ENCODE peak calls at places on chromosome 12, in nine cellular contexts. One of them, this sample, is unnamed.

GRCh38 chr12:111412007-111412829 is 6.5 kb downstream of the SH2B3 start:
- DNase-seq in activated CD4-positive, alpha-beta T cell treated with anti-CD3 and anti-CD28 coated beads, Interleukin-2, amount 50 U/mL, for 4 hours: no peak
- DNase-seq in endothelial cell: no peak
- DNase-seq in A172: peak
- DNase-seq in H54: peak
- DNase-seq in iPS DF 19.7: no peak
- DNase-seq in NCI-H446 treated with DMSO at 0.1 percent for 48 hours: no peak
- DNase-seq in AG20443: peak
- DNase-seq in stimulated activated CD8-positive, alpha-beta memory T cell treated with anti-CD3 and anti-CD28 coated beads, Interleukin-15, amount 100 ng/mL, for 24 hours: no peak
- DNase-seq in this sample: peak

GRCh38 chr12:34347367-34347766 is 325.1 kb downstream of the ALG10 start:
- DNase-seq in activated CD4-positive, alpha-beta T cell treated with anti-CD3 and anti-CD28 coated beads, Interleukin-2, amount 50 U/mL, for 4 hours: no peak
- DNase-seq in endothelial cell: no peak
- DNase-seq in A172: peak
- DNase-seq in H54: peak
- DNase-seq in iPS DF 19.7: no peak
- DNase-seq in NCI-H446 treated with DMSO at 0.1 percent for 48 hours: no peak
- DNase-seq in AG20443: no peak
- DNase-seq in stimulated activated CD8-positive, alpha-beta memory T cell treated with anti-CD3 and anti-CD28 coated beads, Interleukin-15, amount 100 ng/mL, for 24 hours: no peak
- DNase-seq in this sample: no peak

GRCh38 chr12:509494-509893 is 49.8 kb downstream of the B4GALNT3 start:
- DNase-seq in activated CD4-positive, alpha-beta T cell treated with anti-CD3 and anti-CD28 coated beads, Interleukin-2, amount 50 U/mL, for 4 hours: no peak
- DNase-seq in endothelial cell: no peak
- DNase-seq in A172: peak
- DNase-seq in H54: peak
- DNase-seq in iPS DF 19.7: no peak
- DNase-seq in NCI-H446 treated with DMSO at 0.1 percent for 48 hours: no peak
- DNase-seq in AG20443: peak
- DNase-seq in stimulated activated CD8-positive, alpha-beta memory T cell treated with anti-CD3 and anti-CD28 coated beads, Interleukin-15, amount 100 ng/mL, for 24 hours: no peak
- DNase-seq in this sample: no peak

GRCh38 chr12:19759229-19759628 is 319.9 kb downstream of the AEBP2 start:
- DNase-seq in activated CD4-positive, alpha-beta T cell treated with anti-CD3 and anti-CD28 coated beads, Interleukin-2, amount 50 U/mL, for 4 hours: no peak
- DNase-seq in endothelial cell: no peak
- DNase-seq in A172: peak
- DNase-seq in H54: no peak
- DNase-seq in iPS DF 19.7: no peak
- DNase-seq in NCI-H446 treated with DMSO at 0.1 percent for 48 hours: no peak
- DNase-seq in AG20443: peak
- DNase-seq in stimulated activated CD8-positive, alpha-beta memory T cell treated with anti-CD3 and anti-CD28 coated beads, Interleukin-15, amount 100 ng/mL, for 24 hours: no peak
- DNase-seq in this sample: no peak

GRCh38 chr12:88624911-88625310 is 44.6 kb upstream of the KITLG start:
- DNase-seq in activated CD4-positive, alpha-beta T cell treated with anti-CD3 and anti-CD28 coated beads, Interleukin-2, amount 50 U/mL, for 4 hours: no peak
- DNase-seq in endothelial cell: no peak
- DNase-seq in A172: peak
- DNase-seq in H54: no peak
- DNase-seq in iPS DF 19.7: no peak
- DNase-seq in NCI-H446 treated with DMSO at 0.1 percent for 48 hours: no peak
- DNase-seq in AG20443: peak
- DNase-seq in stimulated activated CD8-positive, alpha-beta memory T cell treated with anti-CD3 and anti-CD28 coated beads, Interleukin-15, amount 100 ng/mL, for 24 hours: no peak
- DNase-seq in this sample: no peak

GRCh38 chr12:108454539-108455139 is 60.4 kb upstream of the FICD start:
- DNase-seq in activated CD4-positive, alpha-beta T cell treated with anti-CD3 and anti-CD28 coated beads, Interleukin-2, amount 50 U/mL, for 4 hours: no peak
- DNase-seq in endothelial cell: no peak
- DNase-seq in A172: no peak
- DNase-seq in H54: no peak
- DNase-seq in iPS DF 19.7: no peak
- DNase-seq in NCI-H446 treated with DMSO at 0.1 percent for 48 hours: no peak
- DNase-seq in AG20443: no peak
- DNase-seq in stimulated activated CD8-positive, alpha-beta memory T cell treated with anti-CD3 and anti-CD28 coated beads, Interleukin-15, amount 100 ng/mL, for 24 hours: no peak
- DNase-seq in this sample: no peak

GRCh38 chr12:79360269-79360668 is 330.5 kb downstream of the PAWR start:
- DNase-seq in activated CD4-positive, alpha-beta T cell treated with anti-CD3 and anti-CD28 coated beads, Interleukin-2, amount 50 U/mL, for 4 hours: no peak
- DNase-seq in endothelial cell: no peak
- DNase-seq in A172: no peak
- DNase-seq in H54: no peak
- DNase-seq in iPS DF 19.7: no peak
- DNase-seq in NCI-H446 treated with DMSO at 0.1 percent for 48 hours: peak
- DNase-seq in AG20443: no peak
- DNase-seq in stimulated activated CD8-positive, alpha-beta memory T cell treated with anti-CD3 and anti-CD28 coated beads, Interleukin-15, amount 100 ng/mL, for 24 hours: no peak
- DNase-seq in this sample: peak

GRCh38 chr12:109893250-109893995 is 6.7 kb upstream of the TCHP start:
- DNase-seq in activated CD4-positive, alpha-beta T cell treated with anti-CD3 and anti-CD28 coated beads, Interleukin-2, amount 50 U/mL, for 4 hours: no peak
- DNase-seq in endothelial cell: no peak
- DNase-seq in A172: no peak
- DNase-seq in H54: no peak
- DNase-seq in iPS DF 19.7: no peak
- DNase-seq in NCI-H446 treated with DMSO at 0.1 percent for 48 hours: no peak
- DNase-seq in AG20443: no peak
- DNase-seq in stimulated activated CD8-positive, alpha-beta memory T cell treated with anti-CD3 and anti-CD28 coated beads, Interleukin-15, amount 100 ng/mL, for 24 hours: no peak
- DNase-seq in this sample: no peak

GRCh38 chr12:131104464-131105350 is 151.0 kb downstream of the ADGRD1 start:
- DNase-seq in activated CD4-positive, alpha-beta T cell treated with anti-CD3 and anti-CD28 coated beads, Interleukin-2, amount 50 U/mL, for 4 hours: peak
- DNase-seq in endothelial cell: peak
- DNase-seq in A172: peak
- DNase-seq in H54: peak
- DNase-seq in iPS DF 19.7: peak
- DNase-seq in NCI-H446 treated with DMSO at 0.1 percent for 48 hours: peak
- DNase-seq in AG20443: peak
- DNase-seq in stimulated activated CD8-positive, alpha-beta memory T cell treated with anti-CD3 and anti-CD28 coated beads, Interleukin-15, amount 100 ng/mL, for 24 hours: peak
- DNase-seq in this sample: peak

GRCh38 chr12:45279916-45280547 is 64.1 kb downstream of the ANO6 start:
- DNase-seq in activated CD4-positive, alpha-beta T cell treated with anti-CD3 and anti-CD28 coated beads, Interleukin-2, amount 50 U/mL, for 4 hours: no peak
- DNase-seq in endothelial cell: no peak
- DNase-seq in A172: no peak
- DNase-seq in H54: no peak
- DNase-seq in iPS DF 19.7: no peak
- DNase-seq in NCI-H446 treated with DMSO at 0.1 percent for 48 hours: no peak
- DNase-seq in AG20443: no peak
- DNase-seq in stimulated activated CD8-positive, alpha-beta memory T cell treated with anti-CD3 and anti-CD28 coated beads, Interleukin-15, amount 100 ng/mL, for 24 hours: no peak
- DNase-seq in this sample: no peak

GRCh38 chr12:81809829-81810595 is 50.9 kb upstream of the PPFIA2 start:
- DNase-seq in activated CD4-positive, alpha-beta T cell treated with anti-CD3 and anti-CD28 coated beads, Interleukin-2, amount 50 U/mL, for 4 hours: no peak
- DNase-seq in endothelial cell: no peak
- DNase-seq in A172: peak
- DNase-seq in H54: no peak
- DNase-seq in iPS DF 19.7: no peak
- DNase-seq in NCI-H446 treated with DMSO at 0.1 percent for 48 hours: no peak
- DNase-seq in AG20443: no peak
- DNase-seq in stimulated activated CD8-positive, alpha-beta memory T cell treated with anti-CD3 and anti-CD28 coated beads, Interleukin-15, amount 100 ng/mL, for 24 hours: no peak
- DNase-seq in this sample: no peak

GRCh38 chr12:52221912-52222457 is 11.1 kb upstream of the KRT7 start:
- DNase-seq in activated CD4-positive, alpha-beta T cell treated with anti-CD3 and anti-CD28 coated beads, Interleukin-2, amount 50 U/mL, for 4 hours: peak
- DNase-seq in endothelial cell: peak
- DNase-seq in A172: peak
- DNase-seq in H54: peak
- DNase-seq in iPS DF 19.7: no peak
- DNase-seq in NCI-H446 treated with DMSO at 0.1 percent for 48 hours: no peak
- DNase-seq in AG20443: peak
- DNase-seq in stimulated activated CD8-positive, alpha-beta memory T cell treated with anti-CD3 and anti-CD28 coated beads, Interleukin-15, amount 100 ng/mL, for 24 hours: peak
- DNase-seq in this sample: no peak

GRCh38 chr12:67667276-67668073 is 18.9 kb downstream of the DYRK2 start:
- DNase-seq in activated CD4-positive, alpha-beta T cell treated with anti-CD3 and anti-CD28 coated beads, Interleukin-2, amount 50 U/mL, for 4 hours: no peak
- DNase-seq in endothelial cell: no peak
- DNase-seq in A172: no peak
- DNase-seq in H54: no peak
- DNase-seq in iPS DF 19.7: no peak
- DNase-seq in NCI-H446 treated with DMSO at 0.1 percent for 48 hours: peak
- DNase-seq in AG20443: no peak
- DNase-seq in stimulated activated CD8-positive, alpha-beta memory T cell treated with anti-CD3 and anti-CD28 coated beads, Interleukin-15, amount 100 ng/mL, for 24 hours: no peak
- DNase-seq in this sample: peak

GRCh38 chr12:53618340-53618739 is 7.8 kb downstream of the ATF7 start:
- DNase-seq in activated CD4-positive, alpha-beta T cell treated with anti-CD3 and anti-CD28 coated beads, Interleukin-2, amount 50 U/mL, for 4 hours: no peak
- DNase-seq in endothelial cell: no peak
- DNase-seq in A172: no peak
- DNase-seq in H54: no peak
- DNase-seq in iPS DF 19.7: no peak
- DNase-seq in NCI-H446 treated with DMSO at 0.1 percent for 48 hours: no peak
- DNase-seq in AG20443: no peak
- DNase-seq in stimulated activated CD8-positive, alpha-beta memory T cell treated with anti-CD3 and anti-CD28 coated beads, Interleukin-15, amount 100 ng/mL, for 24 hours: no peak
- DNase-seq in this sample: no peak

GRCh38 chr12:12791756-12792346 is 6.4 kb downstream of the APOLD1 start:
- DNase-seq in activated CD4-positive, alpha-beta T cell treated with anti-CD3 and anti-CD28 coated beads, Interleukin-2, amount 50 U/mL, for 4 hours: no peak
- DNase-seq in endothelial cell: no peak
- DNase-seq in A172: peak
- DNase-seq in H54: no peak
- DNase-seq in iPS DF 19.7: no peak
- DNase-seq in NCI-H446 treated with DMSO at 0.1 percent for 48 hours: peak
- DNase-seq in AG20443: peak
- DNase-seq in stimulated activated CD8-positive, alpha-beta memory T cell treated with anti-CD3 and anti-CD28 coated beads, Interleukin-15, amount 100 ng/mL, for 24 hours: no peak
- DNase-seq in this sample: no peak

GRCh38 chr12:107929436-107929835 is 154.9 kb downstream of the ASCL4 start:
- DNase-seq in activated CD4-positive, alpha-beta T cell treated with anti-CD3 and anti-CD28 coated beads, Interleukin-2, amount 50 U/mL, for 4 hours: no peak
- DNase-seq in endothelial cell: no peak
- DNase-seq in A172: peak
- DNase-seq in H54: peak
- DNase-seq in iPS DF 19.7: peak
- DNase-seq in NCI-H446 treated with DMSO at 0.1 percent for 48 hours: peak
- DNase-seq in AG20443: peak
- DNase-seq in stimulated activated CD8-positive, alpha-beta memory T cell treated with anti-CD3 and anti-CD28 coated beads, Interleukin-15, amount 100 ng/mL, for 24 hours: no peak
- DNase-seq in this sample: peak